ENCODE peak calls at places on chromosome 21, in nine cellular contexts. W is A673, L is AG09309, J is IMR-90, M is fibroblast of villous mesenchyme, Q is left lung, E is GM13976, F is Calu3, D is activated B cell treated with CpG ODN at 0.5 μM for 24 hours. K is an unnamed sample.

GRCh38 chr21:34091607-34092006 is 18.2 kb downstream of the MRPS6 start:
- DNase-seq in W (peak), L (no peak), J (no peak), M (no peak), Q (no peak), E (no peak), F (no peak), D (no peak), K (no peak)

GRCh38 chr21:15894596-15894995 is 164.8 kb downstream of the USP25 start:
- DNase-seq in W (peak), L (no peak), J (peak), M (peak), Q (no peak), E (no peak), F (no peak), D (no peak), K (peak)

GRCh38 chr21:19553930-19554615 is 1150.5 kb upstream of the TMPRSS15 start:
- DNase-seq in W (peak), L (no peak), J (no peak), M (no peak), Q (no peak), E (no peak), F (no peak), D (no peak), K (no peak)

GRCh38 chr21:42654179-42654912 is 925 bp downstream of the PDE9A start:
- DNase-seq in W (peak), L (no peak), J (no peak), M (peak), Q (no peak), E (peak), F (peak), D (no peak), K (no peak)

GRCh38 chr21:25500598-25500997 is 106.7 kb downstream of the MRPL39 start:
- DNase-seq in W (no peak), L (no peak), J (no peak), M (no peak), Q (no peak), E (no peak), F (no peak), D (no peak), K (no peak)

GRCh38 chr21:41234574-41234973 is 66.6 kb downstream of the BACE2 start:
- DNase-seq in W (no peak), L (no peak), J (no peak), M (no peak), Q (no peak), E (no peak), F (no peak), D (no peak), K (no peak)

GRCh38 chr21:46443910-46444309 is 14.8 kb upstream of the DIP2A start:
- DNase-seq in W (no peak), L (no peak), J (no peak), M (no peak), Q (no peak), E (no peak), F (no peak), D (no peak), K (no peak)

GRCh38 chr21:27248791-27249190 is 281.9 kb upstream of the ADAMTS5 start:
- DNase-seq in W (no peak), L (no peak), J (peak), M (peak), Q (no peak), E (no peak), F (no peak), D (no peak), K (no peak)

GRCh38 chr21:39675595-39675994 is 62.9 kb downstream of the B3GALT5 start:
- DNase-seq in W (no peak), L (no peak), J (no peak), M (no peak), Q (no peak), E (no peak), F (no peak), D (no peak), K (no peak)

GRCh38 chr21:39674794-39675193 is 62.1 kb downstream of the B3GALT5 start:
- DNase-seq in W (no peak), L (no peak), J (no peak), M (no peak), Q (no peak), E (no peak), F (no peak), D (no peak), K (no peak)

GRCh38 chr21:39673163-39673562 is 60.4 kb downstream of the B3GALT5 start:
- DNase-seq in W (no peak), L (no peak), J (no peak), M (no peak), Q (no peak), E (no peak), F (no peak), D (no peak), K (no peak)

GRCh38 chr21:39671986-39672385 is 59.2 kb downstream of the B3GALT5 start:
- DNase-seq in W (no peak), L (no peak), J (no peak), M (no peak), Q (no peak), E (no peak), F (no peak), D (no peak), K (no peak)

GRCh38 chr21:39673736-39674135 is 61.0 kb downstream of the B3GALT5 start:
- DNase-seq in W (no peak), L (no peak), J (no peak), M (no peak), Q (no peak), E (no peak), F (no peak), D (no peak), K (no peak)
- TF ChIP-seq CTCF in W (no peak), L (no peak), J (no peak), M (no peak), Q (no peak), E (no peak), F (no peak), D (no peak), K (no peak)

DNA sequence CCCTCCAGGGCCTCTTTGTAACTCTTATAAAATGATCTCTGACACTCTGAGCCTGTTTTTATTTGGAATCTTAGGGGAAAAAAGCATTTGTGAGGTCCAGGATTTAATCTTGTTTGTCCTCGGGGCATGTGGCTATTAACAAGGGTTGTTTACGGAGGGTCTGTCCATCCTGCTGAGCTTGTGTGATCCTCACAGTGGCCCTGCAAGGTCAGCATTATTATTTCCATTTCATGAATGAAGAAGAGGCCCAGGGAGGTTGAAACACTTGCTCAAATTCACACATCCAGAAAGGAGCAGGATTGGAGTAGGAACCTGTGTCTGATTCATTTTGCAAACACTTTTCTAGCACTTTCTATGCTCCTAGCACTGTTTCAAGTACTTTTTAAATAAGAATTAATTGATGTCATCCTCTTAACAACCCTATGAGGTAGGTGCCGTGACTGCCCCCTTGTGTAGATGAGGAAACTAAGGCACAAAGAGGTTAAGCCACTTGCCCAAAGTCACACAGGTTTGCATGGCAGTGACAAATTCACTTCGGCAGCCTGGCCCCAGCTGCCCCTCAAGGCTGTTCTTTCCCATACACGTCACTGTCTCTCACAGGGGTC is 178.9 kb downstream of the MIS18A start:
- DNase-seq in W (no peak), L (no peak), J (peak), M (no peak), Q (no peak), E (no peak), F (no peak), D (no peak), K (no peak)
- TF ChIP-seq CTCF in W (no peak), L (peak), J (peak), M (no peak), Q (no peak), E (no peak), F (no peak), D (no peak), K (no peak)

GRCh38 chr21:35441868-35442582 is 392.9 kb upstream of the RUNX1 start:
- DNase-seq in W (no peak), L (no peak), J (no peak), M (no peak), Q (no peak), E (no peak), F (no peak), D (no peak), K (no peak)
- TF ChIP-seq CTCF in W (no peak), L (no peak), J (peak), M (peak), Q (no peak), E (no peak), F (no peak), D (no peak), K (no peak)

DNA sequence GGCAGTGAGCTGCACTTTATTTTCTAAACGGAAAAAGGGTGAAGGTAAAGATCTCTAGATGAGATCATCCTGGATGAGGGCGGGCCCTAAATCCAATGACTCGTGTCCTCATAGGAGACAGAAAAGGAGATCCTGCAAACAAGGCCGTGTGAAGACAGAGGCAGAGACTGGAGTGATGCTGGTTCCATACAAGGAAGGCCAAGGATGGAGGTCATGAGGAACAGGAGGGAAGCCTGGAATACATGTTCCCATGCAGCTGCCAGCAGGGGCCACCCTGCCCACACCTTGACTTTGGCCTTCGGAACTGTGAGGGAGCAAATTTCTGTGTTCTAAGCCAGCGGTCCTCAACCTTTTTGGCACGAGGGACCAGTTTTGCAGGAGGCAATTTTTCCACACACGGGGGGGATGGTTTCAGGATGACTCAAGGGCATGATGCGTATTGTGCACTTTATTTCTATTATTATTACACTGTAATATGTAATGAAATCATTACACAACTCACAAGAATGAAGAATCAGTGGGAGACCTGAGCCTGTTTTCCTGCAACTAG is 94.3 kb downstream of the PSMG1 start:
- DNase-seq in W (no peak), L (no peak), J (peak), M (peak), Q (no peak), E (no peak), F (no peak), D (no peak), K (no peak)
- TF ChIP-seq CTCF in W (no peak), L (no peak), J (no peak), M (peak), Q (no peak), E (no peak), F (no peak), D (no peak), K (no peak)

K was measured in AG10803.